ENCODE peak calls at places on chromosomes 13 and 19, in five cellular contexts. D is SK-N-SH, W is AG10803, B is tibial artery, P is transverse colon. I is an unnamed sample.

GRCh38 chr13:60453490-60453889 is 56.5 kb downstream of the TDRD3 start:
- DNase-seq in W (peak; percentile 2), P (no peak), D (no peak), B (no peak), I (no peak)

GRCh38 chr19:1355974-1356865 is 27.5 kb upstream of the NDUFS7 start:
- DNase-seq in W (peak; percentile 66), D (no peak), P (peak; percentile 43), B (no peak), I (peak; percentile 23)

GRCh38 chr19:2180881-2181617 is 17.3 kb downstream of the DOT1L start:
- DNase-seq in D (no peak), B (no peak), W (no peak), P (no peak), I (no peak)

GRCh38 chr13:94351292-94352000 is 128.0 kb downstream of the DCT start:
- DNase-seq in B (no peak), P (no peak), W (peak; percentile 63), D (no peak), I (peak; percentile 29)

GRCh38 chr19:8610041-8610927 is at the start of gene ADAMTS10:
- DNase-seq in B (peak; percentile 78), D (peak; percentile 84), P (peak; percentile 18), W (peak; percentile 47), I (peak; percentile 39)

GRCh38 chr19:17703823-17704463 is 15.3 kb upstream of the MAP1S start:
- DNase-seq in P (peak; percentile 67), W (peak; percentile 35), D (peak; percentile 80), B (no peak), I (peak; percentile 66)

GRCh38 chr19:1107655-1108261 is 4.0 kb downstream of the GPX4 start:
- DNase-seq in B (no peak), P (no peak), W (no peak), D (no peak), I (peak; percentile 45)

GRCh38 chr19:1221141-1221903 is 15.7 kb downstream of the STK11 start:
- DNase-seq in P (no peak), B (peak; percentile 89), W (peak; percentile 40), D (peak; percentile 91), I (peak; percentile 61)

GRCh38 chr19:54523403-54523802 is 20.8 kb downstream of the LAIR2 start:
- DNase-seq in W (peak; percentile 4), P (no peak), D (no peak), B (no peak), I (peak; percentile 11)

GRCh38 chr19:45901432-45901903 is 945 bp downstream of the MYPOP start:
- DNase-seq in P (peak; percentile 48), W (peak; percentile 33), B (no peak), D (peak; percentile 71), I (peak; percentile 59)

GRCh38 chr13:27168870-27169525 is 2.6 kb downstream of the USP12 start:
- DNase-seq in W (peak; percentile 28), P (peak; percentile 41), B (no peak), D (no peak), I (no peak)

GRCh38 chr19:48629599-48630288 is 7.4 kb downstream of the DBP start:
- DNase-seq in W (no peak), P (peak; percentile 91), D (peak; percentile 71), B (peak; percentile 77), I (peak; percentile 78)

GRCh38 chr19:44401108-44401786 is at the start of gene ZNF285:
- DNase-seq in D (peak; percentile 91), P (peak; percentile 90), W (peak; percentile 97), B (peak; percentile 94), I (peak; percentile 99)

GRCh38 chr13:45047394-45048328 is 58.3 kb downstream of the GPALPP1 start:
- DNase-seq in B (peak; percentile 73), W (peak; percentile 86), D (peak; percentile 79), P (peak; percentile 84), I (peak; percentile 89)

GRCh38 chr19:46610413-46610775 is 9.3 kb downstream of the CALM3 start:
- DNase-seq in W (no peak), P (peak; percentile 2), B (peak; percentile 52), D (peak; percentile 5), I (no peak)

GRCh38 chr13:60583911-60584753 is 187.1 kb downstream of the TDRD3 start:
- DNase-seq in B (no peak), W (peak; percentile 84), D (no peak), P (peak; percentile 25), I (peak; percentile 66)

GRCh38 chr13:51767100-51767499 is 36.9 kb downstream of the DHRS12 start:
- DNase-seq in B (no peak), D (no peak), P (no peak), W (no peak), I (no peak)

GRCh38 chr19:10228925-10229324 is 2.2 kb downstream of the S1PR2 start:
- DNase-seq in W (peak; percentile 51), D (peak; percentile 45), P (no peak), B (no peak), I (peak; percentile 69)

GRCh38 chr19:46213156-46213555 is 16.4 kb upstream of the IGFL1 start:
- DNase-seq in B (no peak), P (no peak), D (no peak), W (no peak), I (no peak)

GRCh38 chr13:21137696-21138095 is 38.7 kb downstream of the SKA3 start:
- DNase-seq in D (no peak), P (no peak), W (peak; percentile 8), B (no peak), I (peak; percentile 50)

GRCh38 chr19:29831041-29831548 is 19.3 kb downstream of the CCNE1 start:
- DNase-seq in W (no peak), P (no peak), B (peak; percentile 32), D (no peak), I (no peak)

GRCh38 chr19:28402701-28403290 is 810.2 kb downstream of the UQCRFS1 start:
- DNase-seq in P (no peak), B (no peak), W (no peak), D (no peak), I (no peak)

GRCh38 chr19:41261474-41262190 is 2.5 kb upstream of the HNRNPUL1 start:
- DNase-seq in B (peak; percentile 70), D (no peak), P (no peak), W (no peak), I (no peak)

GRCh38 chr13:111853766-111854165 is 213.2 kb upstream of the SOX1 start:
- DNase-seq in B (peak; percentile 41), W (no peak), P (no peak), D (no peak), I (no peak)

GRCh38 chr19:2477141-2477710 is 1.3 kb downstream of the GADD45B start:
- DNase-seq in P (peak; percentile 73), D (no peak), B (peak; percentile 79), W (no peak), I (no peak)

GRCh38 chr19:44757735-44758505 is 9.4 kb downstream of the BCL3 start:
- DNase-seq in P (peak; percentile 40), B (peak; percentile 94), W (peak; percentile 53), D (peak; percentile 87), I (peak; percentile 56)

GRCh38 chr19:14089662-14090508 is 666 bp downstream of the SAMD1 start:
- DNase-seq in P (peak; percentile 63), D (peak; percentile 85), B (peak; percentile 71), W (peak; percentile 72), I (peak; percentile 67)

GRCh38 chr13:43881580-43881979 is 1.9 kb downstream of the LACC1 start:
- DNase-seq in W (no peak), D (no peak), P (no peak), B (no peak), I (no peak)

DNA sequence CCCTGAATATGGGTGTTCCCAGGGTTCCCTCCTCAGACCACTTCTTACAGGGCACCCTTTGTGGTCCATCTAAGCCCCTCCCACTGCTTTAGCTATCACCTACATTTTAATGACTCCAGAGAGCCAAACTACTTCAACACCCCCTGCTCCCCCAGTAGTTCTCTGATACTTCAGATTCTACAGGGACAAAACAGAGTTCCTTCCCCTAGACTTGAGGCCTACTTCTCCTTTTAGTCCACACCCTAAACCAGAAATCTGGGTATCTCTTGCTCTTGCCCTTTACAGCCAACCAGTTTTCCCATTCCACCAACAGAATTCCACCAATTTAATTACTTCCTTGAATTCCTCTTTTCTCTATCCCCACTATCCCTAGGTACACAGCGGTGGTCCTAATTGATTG is 107.2 kb downstream of the KCNRG start:
- DNase-seq in D (no peak), W (no peak), B (no peak), P (no peak), I (no peak)
- H3K4me3 ChIP-seq in D (no peak overlapping the region), W (no peak overlapping the region), B (no peak overlapping the region), P (no peak overlapping the region), I (no peak overlapping the region)

DNA sequence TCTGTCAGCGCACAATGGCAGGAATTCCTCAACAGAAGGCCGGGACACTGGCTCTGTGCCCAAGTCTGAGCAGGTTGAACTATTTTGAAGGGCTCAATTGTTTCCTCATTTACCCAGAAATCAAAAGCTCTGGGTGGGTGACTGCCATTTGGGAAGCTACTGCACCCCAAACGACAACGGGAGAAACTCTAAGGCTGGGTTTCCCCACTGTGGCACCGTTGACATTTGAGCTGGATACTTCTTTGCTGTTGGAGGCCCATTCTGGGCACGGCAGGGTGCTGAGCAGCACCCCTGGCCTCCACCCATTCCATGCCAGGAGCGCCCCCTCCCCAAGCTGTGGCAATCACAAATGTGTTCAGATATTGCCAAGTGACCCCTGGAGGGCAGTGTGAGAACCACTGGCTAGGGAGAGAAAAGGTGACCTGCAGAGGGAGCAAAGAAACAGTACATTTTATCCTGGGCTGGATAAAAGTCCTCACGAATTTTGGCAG is 62.5 kb downstream of the RFX2 start:
- DNase-seq in D (peak; percentile 84), B (peak; percentile 59), P (no peak), W (peak; percentile 47), I (peak; percentile 56)
- TF ChIP-seq CTCF in D (peak; percentile 80), B (peak; percentile 43), P (peak; percentile 50), W (peak; percentile 85), I (peak; percentile 87)

GRCh38 chr13:113562085-113562749 is 22.3 kb upstream of the TFDP1 start:
- DNase-seq in P (peak; percentile 52), D (peak; percentile 90), B (peak; percentile 70), W (peak; percentile 75), I (peak; percentile 80)

GRCh38 chr13:113562866-113563265 is 21.7 kb upstream of the TFDP1 start:
- DNase-seq in B (no peak), D (no peak), P (no peak), W (no peak), I (no peak)

GRCh38 chr13:113560645-113561416 is 23.7 kb upstream of the TFDP1 start:
- DNase-seq in W (no peak), D (no peak), B (no peak), P (no peak), I (no peak)

GRCh38 chr13:113559901-113560644 is 24.5 kb upstream of the TFDP1 start:
- DNase-seq in B (no peak), P (no peak), D (no peak), W (no peak), I (no peak)

GRCh38 chr13:113561417-113562084 is 23.0 kb upstream of the TFDP1 start:
- DNase-seq in P (no peak), B (no peak), W (no peak), D (no peak), I (no peak)
- H3K4me3 ChIP-seq in P (no peak overlapping the region), B (no peak overlapping the region), W (no peak overlapping the region), D (no peak overlapping the region), I (no peak overlapping the region)

DNA sequence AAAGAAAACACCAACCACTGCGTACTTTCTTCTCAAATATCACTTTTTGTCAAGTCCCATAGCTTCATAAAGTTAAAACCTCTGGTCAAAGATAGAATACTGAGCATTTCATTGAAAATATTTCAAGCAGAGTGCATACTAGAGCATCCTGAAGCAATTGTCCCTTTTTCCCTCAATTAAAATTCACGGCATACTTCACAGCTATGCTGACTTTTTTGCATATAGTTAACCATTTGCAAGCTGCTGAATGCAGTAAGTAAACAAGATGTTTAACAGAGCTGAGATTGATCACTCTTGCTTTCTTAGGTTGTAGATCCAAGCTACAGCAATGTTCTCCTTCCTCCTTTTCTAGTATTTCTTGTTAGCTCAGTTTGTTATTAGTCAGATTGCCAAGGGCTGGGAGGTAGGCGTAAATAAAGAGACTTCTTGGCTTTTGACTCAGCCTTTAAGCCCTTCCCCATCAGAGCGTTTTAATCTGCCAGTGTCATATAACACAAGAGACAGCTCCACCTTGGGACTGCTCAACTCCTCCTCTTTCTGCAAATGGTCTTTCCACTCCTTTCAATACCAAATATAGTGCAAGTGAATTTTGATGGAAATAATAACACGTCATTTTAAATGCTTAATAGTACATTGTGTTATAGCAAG is at the start of gene SLITRK6:
- DNase-seq in W (no peak), B (no peak), D (peak; percentile 9), P (no peak), I (peak; percentile 70)
- TF ChIP-seq CTCF in W (no peak), B (no peak), D (peak; percentile 35), P (no peak), I (peak; percentile 5)